ENCODE peak calls at places on chromosomes 1 and 21, in four cellular contexts. R, L, F and J are unnamed samples.

GRCh38 chr1:111928531-111928930 is 60.9 kb downstream of the KCND3 start:
- DNase-seq in R (no peak), L (no peak), F (no peak), J (no peak)

GRCh38 chr1:240093120-240093961 is 1.7 kb downstream of the FMN2 start:
- DNase-seq in R (peak; percentile 45), L (no peak), F (no peak), J (no peak)

GRCh38 chr1:63073530-63074306 is 248.6 kb upstream of the FOXD3 start:
- DNase-seq in R (no peak), L (peak; percentile 31), F (no peak), J (no peak)

GRCh38 chr21:16592399-16592798 is 862.6 kb downstream of the USP25 start:
- DNase-seq in R (peak; percentile 30), L (no peak), F (no peak), J (no peak)

GRCh38 chr1:4563586-4563985 is 90.8 kb upstream of the AJAP1 start:
- DNase-seq in R (no peak), L (no peak), F (no peak), J (no peak)

GRCh38 chr1:232225336-232226131 is 404.4 kb downstream of the SIPA1L2 start:
- DNase-seq in R (no peak), L (no peak), F (no peak), J (no peak)

GRCh38 chr1:117398957-117399356 is 31.7 kb downstream of the MAN1A2 start:
- DNase-seq in R (no peak), L (no peak), F (no peak), J (no peak)

GRCh38 chr1:9231648-9232332 is 2.8 kb upstream of the H6PD start:
- DNase-seq in R (peak; percentile 59), L (no peak), F (no peak), J (no peak)

GRCh38 chr1:203124546-203125317 is 2.8 kb upstream of the ADORA1 start:
- DNase-seq in R (peak; percentile 21), L (no peak), F (no peak), J (no peak)

GRCh38 chr21:46096596-46096981 is 1.3 kb upstream of the COL6A2 start:
- DNase-seq in R (no peak), L (no peak), F (peak; percentile 40), J (no peak)

GRCh38 chr1:76428027-76428426 is 353.5 kb downstream of the ST6GALNAC3 start:
- DNase-seq in R (no peak), L (no peak), F (no peak), J (no peak)

GRCh38 chr1:50488403-50488802 is 65.2 kb upstream of the DMRTA2 start:
- DNase-seq in R (peak; percentile 8), L (no peak), F (no peak), J (no peak)

GRCh38 chr21:44897326-44898010 is 23.2 kb downstream of the ITGB2 start:
- DNase-seq in R (no peak), L (no peak), F (no peak), J (no peak)

GRCh38 chr1:230982698-230983097 is 3.8 kb downstream of the ARV1 start:
- DNase-seq in R (peak; percentile 67), L (no peak), F (no peak), J (peak; percentile 77)

GRCh38 chr1:58575831-58576726 is 973 bp downstream of the TACSTD2 start:
- DNase-seq in R (no peak), L (no peak), F (no peak), J (no peak)

GRCh38 chr1:215971793-215972441 is 404.8 kb downstream of the KCTD3 start:
- DNase-seq in R (no peak), L (no peak), F (no peak), J (no peak)

GRCh38 chr1:17736625-17737024 is 18.5 kb upstream of the ACTL8 start:
- DNase-seq in R (no peak), L (no peak), F (no peak), J (no peak)

GRCh38 chr1:110249256-110249655 is 39.1 kb downstream of the KCNC4 start:
- DNase-seq in R (no peak), L (no peak), F (no peak), J (no peak)

GRCh38 chr1:211648980-211649934 is 26.2 kb downstream of the NEK2 start:
- DNase-seq in R (no peak), L (no peak), F (peak; percentile 63), J (no peak)

GRCh38 chr1:154342836-154343472 is 17.6 kb downstream of the ATP8B2 start:
- DNase-seq in R (no peak), L (no peak), F (peak; percentile 87), J (no peak)

GRCh38 chr1:245046764-245047163 is 108.0 kb upstream of the KIF26B start:
- DNase-seq in R (no peak), L (no peak), F (no peak), J (no peak)

GRCh38 chr1:221085712-221086111 is 206.5 kb downstream of the HLX start:
- DNase-seq in R (no peak), L (no peak), F (no peak), J (no peak)

GRCh38 chr1:28045777-28046176 is 42.6 kb downstream of the EYA3 start:
- DNase-seq in R (no peak), L (no peak), F (no peak), J (no peak)

GRCh38 chr1:226223786-226224244 is 351 bp downstream of the MIXL1 start:
- DNase-seq in R (peak; percentile 13), L (no peak), F (no peak), J (no peak)

GRCh38 chr1:86460998-86461397 is 7.7 kb upstream of the CLCA1 start:
- DNase-seq in R (no peak), L (no peak), F (no peak), J (no peak)

GRCh38 chr21:26965567-26966359 is 1.1 kb downstream of the ADAMTS5 start:
- DNase-seq in R (peak; percentile 16), L (peak; percentile 30), F (no peak), J (no peak)

GRCh38 chr1:46448109-46448911 is 41.3 kb upstream of the DMBX1 start:
- DNase-seq in R (peak; percentile 3), L (no peak), F (peak; percentile 22), J (no peak)

GRCh38 chr1:154935749-154936415 is 637 bp downstream of the PMVK start:
- DNase-seq in R (no peak), L (no peak), F (peak; percentile 22), J (no peak)

GRCh38 chr1:68442822-68443556 is 6.8 kb downstream of the RPE65 start:
- DNase-seq in R (peak; percentile 60), L (peak; percentile 5), F (no peak), J (peak; percentile 36)

GRCh38 chr1:164563821-164564251 is 4.9 kb downstream of the PBX1 start:
- DNase-seq in R (peak; percentile 23), L (no peak), F (no peak), J (no peak)

GRCh38 chr1:229855999-229856650 is 210.9 kb upstream of the GALNT2 start:
- DNase-seq in R (no peak), L (peak; percentile 44), F (no peak), J (no peak)

GRCh38 chr1:154427173-154428139 is 22.3 kb downstream of the IL6R start:
- DNase-seq in R (peak; percentile 36), L (no peak), F (peak; percentile 27), J (no peak)

GRCh38 chr1:208449951-208450350 is 205.8 kb upstream of the PLXNA2 start:
- DNase-seq in R (no peak), L (no peak), F (no peak), J (no peak)

GRCh38 chr1:244614879-244615278 is 38.0 kb upstream of the DESI2 start:
- DNase-seq in R (peak; percentile 17), L (no peak), F (no peak), J (no peak)

GRCh38 chr1:21261551-21262281 is 28.5 kb downstream of the ECE1 start:
- DNase-seq in R (peak; percentile 93), L (peak; percentile 51), F (no peak), J (peak; percentile 77)

GRCh38 chr1:66335859-66336640 is 197.9 kb upstream of the SGIP1 start:
- DNase-seq in R (no peak), L (peak; percentile 33), F (peak; percentile 80), J (no peak)

GRCh38 chr1:201538618-201539551 is at the start of gene NAV1:
- DNase-seq in R (peak; percentile 85), L (peak; percentile 75), F (no peak), J (no peak)

GRCh38 chr1:9595968-9596340 is 7.2 kb downstream of the TMEM201 start:
- DNase-seq in R (no peak), L (no peak), F (no peak), J (no peak)

GRCh38 chr1:7432102-7432895 is 338.8 kb upstream of the VAMP3 start:
- DNase-seq in R (no peak), L (no peak), F (peak; percentile 15), J (no peak)

GRCh38 chr1:175771301-175771700 is 27.9 kb upstream of the TNR start:
- DNase-seq in R (no peak), L (no peak), F (no peak), J (no peak)

DNA sequence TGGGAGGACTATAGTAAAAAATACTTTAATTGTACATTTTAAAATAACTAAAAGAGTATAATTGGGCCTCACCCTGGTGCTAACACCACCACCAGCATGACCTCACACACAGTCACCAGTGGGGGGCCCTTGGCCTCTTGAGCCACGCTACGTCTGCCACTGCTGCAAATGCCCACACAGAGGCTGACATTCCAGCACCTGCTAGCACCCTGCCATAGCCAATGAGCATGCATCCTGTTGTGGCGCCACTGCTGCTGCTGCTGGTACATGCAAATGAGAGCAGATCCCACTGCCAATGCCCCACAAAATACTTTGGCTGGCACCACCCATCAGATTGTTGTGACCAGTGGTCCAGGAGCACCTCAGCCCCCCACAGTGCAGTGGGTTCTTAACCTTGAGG is 31.5 kb upstream of the TNR start:
- DNase-seq in R (no peak), L (no peak), F (no peak), J (no peak)
- H3K27ac ChIP-seq in R (no peak overlapping the region), L (no peak overlapping the region), F (no peak overlapping the region), J (no peak overlapping the region)

DNA sequence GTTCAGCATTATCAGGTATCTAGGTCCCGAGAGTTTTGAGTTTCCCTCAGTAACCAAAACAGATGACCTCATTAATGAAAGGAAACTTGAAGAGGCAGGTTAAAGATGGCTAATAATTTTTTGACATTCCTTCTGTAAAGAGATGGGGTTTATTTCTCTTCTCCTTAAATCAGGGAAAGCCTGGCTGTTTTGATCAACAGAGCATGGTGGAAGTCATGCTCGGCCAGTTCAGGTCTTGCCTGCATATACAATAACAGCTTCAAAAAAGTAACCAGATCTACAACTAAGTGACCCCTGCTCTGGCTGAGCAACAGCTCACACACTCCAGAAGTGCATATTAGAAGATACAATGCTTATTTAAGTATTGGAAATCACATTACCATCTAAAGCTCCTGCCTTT is 36.6 kb upstream of the POU2F1 start:
- DNase-seq in R (no peak), L (no peak), F (no peak), J (no peak)
- H3K27me3 ChIP-seq in R (no peaks in the 10 kb centered on the region), L (no peaks in the 10 kb centered on the region), F (no peaks in the 10 kb centered on the region), J (no peaks in the 10 kb centered on the region)

GRCh38 chr21:34807146-34807880 is 138.5 kb downstream of the CLIC6 start:
- DNase-seq in R (peak; percentile 97), L (no peak), F (peak; percentile 84), J (peak; percentile 81)

GRCh38 chr21:34809822-34810221 is 141.0 kb downstream of the CLIC6 start:
- DNase-seq in R (no peak), L (no peak), F (no peak), J (no peak)

GRCh38 chr21:34807881-34808568 is 139.2 kb downstream of the CLIC6 start:
- DNase-seq in R (peak; percentile 94), L (no peak), F (peak; percentile 78), J (peak; percentile 82)

GRCh38 chr21:34810786-34811185 is 142.0 kb downstream of the CLIC6 start:
- DNase-seq in R (no peak), L (no peak), F (no peak), J (no peak)

GRCh38 chr21:34808569-34809204 is 139.9 kb downstream of the CLIC6 start:
- DNase-seq in R (peak; percentile 90), L (no peak), F (no peak), J (peak; percentile 26)
- H3K27ac ChIP-seq in R (peak overlapping the region; percentile 99), L (no peak overlapping the region), F (peak overlapping the region; percentile 51), J (peak overlapping the region; percentile 100)

GRCh38 chr1:213989740-213990472 is 2.1 kb downstream of the PROX1 start:
- DNase-seq in R (no peak), L (no peak), F (no peak), J (no peak)
- H3K27me3 ChIP-seq in R (peaks cover 24% of the 10 kb centered on the region), L (peaks cover 10% of the 10 kb centered on the region), F (peaks cover 38% of the 10 kb centered on the region), J (peaks cover 35% of the 10 kb centered on the region)